ENCODE peak calls at places on chromosomes 5 and 9, in eight cellular contexts. J, F, G, D, Q, S, V and T are unnamed samples.
A peak's percentile ranks its signal among the peaks of the same experiment; 100 is the strongest.

GRCh38 chr9:134858051-134858841 is 22.4 kb upstream of the FCN2 start:
- DNase-seq in J (no peak), F (no peak), G (peak; percentile 79), D (no peak), Q (no peak), S (no peak), V (no peak), T (no peak)

GRCh38 chr9:74748966-74749365 is 138.8 kb downstream of the TRPM6 start:
- DNase-seq in J (no peak), F (no peak), G (no peak), D (no peak), Q (no peak), S (no peak), V (no peak), T (no peak)

GRCh38 chr5:41369799-41370198 is 140.6 kb downstream of the PLCXD3 start:
- DNase-seq in J (no peak), F (no peak), G (no peak), D (no peak), Q (no peak), S (no peak), V (no peak), T (peak; percentile 33)

GRCh38 chr5:137837741-137838389 is 29.8 kb upstream of the MYOT start:
- DNase-seq in J (no peak), F (no peak), G (no peak), D (no peak), Q (no peak), S (no peak), V (no peak), T (no peak)

GRCh38 chr5:121988443-121988842 is 26.7 kb downstream of the SRFBP1 start:
- DNase-seq in J (no peak), F (no peak), G (peak; percentile 34), D (no peak), Q (no peak), S (peak; percentile 25), V (no peak), T (no peak)

GRCh38 chr9:130873966-130874365 is 22.6 kb downstream of the QRFP start:
- DNase-seq in J (no peak), F (no peak), G (peak; percentile 19), D (no peak), Q (no peak), S (no peak), V (no peak), T (no peak)

GRCh38 chr9:71626395-71626794 is 141.9 kb downstream of the CEMIP2 start:
- DNase-seq in J (no peak), F (no peak), G (no peak), D (no peak), Q (no peak), S (no peak), V (no peak), T (no peak)

GRCh38 chr5:14127587-14127986 is 15.6 kb upstream of the TRIO start:
- DNase-seq in J (no peak), F (no peak), G (no peak), D (no peak), Q (no peak), S (no peak), V (no peak), T (no peak)

GRCh38 chr5:131209506-131210191 is 38.9 kb downstream of the LYRM7 start:
- DNase-seq in J (no peak), F (peak; percentile 94), G (no peak), D (no peak), Q (peak; percentile 75), S (no peak), V (no peak), T (peak; percentile 43)

GRCh38 chr9:113375057-113376023 is 1.4 kb downstream of the HDHD3 start:
- DNase-seq in J (no peak), F (no peak), G (no peak), D (no peak), Q (no peak), S (peak; percentile 54), V (no peak), T (no peak)

GRCh38 chr9:130160862-130161470 is 11.2 kb upstream of the NCS1 start:
- DNase-seq in J (no peak), F (no peak), G (no peak), D (no peak), Q (no peak), S (no peak), V (no peak), T (no peak)

GRCh38 chr5:170597109-170597741 is 93.4 kb downstream of the KCNIP1 start:
- DNase-seq in J (no peak), F (no peak), G (no peak), D (no peak), Q (no peak), S (peak; percentile 91), V (peak; percentile 40), T (peak; percentile 67)

GRCh38 chr5:53712327-53712726 is 151.9 kb downstream of the NDUFS4 start:
- DNase-seq in J (no peak), F (no peak), G (no peak), D (no peak), Q (no peak), S (no peak), V (no peak), T (no peak)

GRCh38 chr9:20618361-20618799 is 3.9 kb downstream of the MLLT3 start:
- DNase-seq in J (no peak), F (no peak), G (no peak), D (no peak), Q (no peak), S (peak; percentile 54), V (no peak), T (no peak)

GRCh38 chr9:93267091-93267541 is 83.2 kb downstream of the WNK2 start:
- DNase-seq in J (no peak), F (no peak), G (no peak), D (no peak), Q (no peak), S (no peak), V (no peak), T (no peak)

GRCh38 chr5:1546556-1546955 is 22.8 kb upstream of the LPCAT1 start:
- DNase-seq in J (peak; percentile 32), F (no peak), G (peak; percentile 76), D (no peak), Q (no peak), S (no peak), V (no peak), T (no peak)

GRCh38 chr5:122415481-122416120 is 103.6 kb downstream of the SNCAIP start:
- DNase-seq in J (peak; percentile 68), F (peak; percentile 29), G (peak; percentile 65), D (peak; percentile 60), Q (peak; percentile 6), S (peak; percentile 74), V (peak; percentile 13), T (peak; percentile 84)